ENCODE peak calls at places on chromosome 4, in four cellular contexts. T, M, G and K are unnamed samples.

GRCh38 chr4:95165926-95166524 is 382.7 kb downstream of the UNC5C start:
- DNase-seq in T (peak; percentile 49), M (no peak), G (no peak), K (peak; percentile 38)

GRCh38 chr4:16752150-16752549 is 146.3 kb downstream of the LDB2 start:
- DNase-seq in T (no peak), M (no peak), G (no peak), K (no peak)

GRCh38 chr4:159071969-159072765 is 30.7 kb upstream of the RAPGEF2 start:
- DNase-seq in T (no peak), M (no peak), G (no peak), K (no peak)

GRCh38 chr4:154490589-154491340 is 834 bp downstream of the DCHS2 start:
- DNase-seq in T (no peak), M (no peak), G (no peak), K (no peak)

GRCh38 chr4:147924604-147925412 is 192.9 kb downstream of the ARHGAP10 start:
- DNase-seq in T (peak; percentile 47), M (no peak), G (no peak), K (no peak)

GRCh38 chr4:8387194-8387593 is 53.3 kb downstream of the ACOX3 start:
- DNase-seq in T (no peak), M (no peak), G (no peak), K (no peak)

GRCh38 chr4:88792821-88793220 is 95.2 kb upstream of the NAP1L5 start:
- DNase-seq in T (no peak), M (no peak), G (no peak), K (no peak)

GRCh38 chr4:107035711-107036601 is at the start of gene DKK2:
- DNase-seq in T (no peak), M (no peak), G (no peak), K (no peak)

GRCh38 chr4:26410385-26411293 is 79.6 kb downstream of the CCKAR start:
- DNase-seq in T (peak; percentile 30), M (no peak), G (no peak), K (peak; percentile 15)

GRCh38 chr4:185933078-185933581 is 121.1 kb upstream of the SORBS2 start:
- DNase-seq in T (no peak), M (no peak), G (no peak), K (no peak)

GRCh38 chr4:81913427-81913878 is 441.7 kb upstream of the RASGEF1B start:
- DNase-seq in T (peak; percentile 74), M (no peak), G (peak; percentile 14), K (peak; percentile 45)

GRCh38 chr4:76836860-76837564 is 60.9 kb downstream of the SOWAHB start:
- DNase-seq in T (no peak), M (no peak), G (no peak), K (no peak)

GRCh38 chr4:161555689-161556660 is 607.8 kb downstream of the FSTL5 start:
- DNase-seq in T (no peak), M (no peak), G (no peak), K (no peak)

GRCh38 chr4:1075266-1075665 is 38.1 kb downstream of the RNF212 start:
- DNase-seq in T (no peak), M (no peak), G (no peak), K (no peak)

GRCh38 chr4:10872833-10873517 is 188.4 kb upstream of the CLNK start:
- DNase-seq in T (no peak), M (no peak), G (no peak), K (no peak)

GRCh38 chr4:73892966-73893365 is 23.8 kb downstream of the CXCL1 start:
- DNase-seq in T (no peak), M (no peak), G (no peak), K (no peak)

GRCh38 chr4:26220704-26221103 is 100.1 kb upstream of the RBPJ start:
- DNase-seq in T (no peak), M (no peak), G (no peak), K (no peak)

GRCh38 chr4:6120361-6120760 is 80.0 kb downstream of the JAKMIP1 start:
- DNase-seq in T (no peak), M (no peak), G (no peak), K (no peak)

GRCh38 chr4:72924814-72925213 is 144.7 kb downstream of the COX18 start:
- DNase-seq in T (no peak), M (no peak), G (no peak), K (no peak)

GRCh38 chr4:158769175-158769831 is 477 bp downstream of the FNIP2 start:
- DNase-seq in T (peak; percentile 35), M (peak; percentile 7), G (peak; percentile 29), K (peak; percentile 22)

GRCh38 chr4:164136181-164136616 is 617.7 kb upstream of the SMIM31 start:
- DNase-seq in T (no peak), M (no peak), G (no peak), K (no peak)

GRCh38 chr4:35771571-35771970 is 472.7 kb downstream of the ARAP2 start:
- DNase-seq in T (no peak), M (no peak), G (no peak), K (no peak)

GRCh38 chr4:95049838-95050237 is 292.1 kb downstream of the BMPR1B start:
- DNase-seq in T (no peak), M (no peak), G (no peak), K (no peak)

GRCh38 chr4:154030747-154031146 is 241.9 kb upstream of the SFRP2 start:
- DNase-seq in T (no peak), M (no peak), G (no peak), K (no peak)

GRCh38 chr4:184755278-184755677 is 21.4 kb upstream of the CENPU start:
- DNase-seq in T (no peak), M (no peak), G (no peak), K (no peak)

GRCh38 chr4:145921231-145921630 is 17.4 kb downstream of the ZNF827 start:
- DNase-seq in T (no peak), M (no peak), G (no peak), K (no peak)

GRCh38 chr4:26317766-26318165 is 3.0 kb upstream of the RBPJ start:
- DNase-seq in T (no peak), M (no peak), G (no peak), K (no peak)

GRCh38 chr4:532588-533317 is 33.7 kb downstream of the PIGG start:
- DNase-seq in T (no peak), M (no peak), G (no peak), K (no peak)

GRCh38 chr4:45971108-45971507 is 152.7 kb downstream of the GABRG1 start:
- DNase-seq in T (no peak), M (no peak), G (no peak), K (no peak)

GRCh38 chr4:81084624-81085023 is 54.1 kb downstream of the BMP3 start:
- DNase-seq in T (no peak), M (no peak), G (no peak), K (no peak)

GRCh38 chr4:48967626-48968025 is 18.4 kb upstream of the CWH43 start:
- DNase-seq in T (no peak), M (no peak), G (no peak), K (no peak)

GRCh38 chr4:1212546-1213335 is 36.2 kb downstream of the CTBP1 start:
- DNase-seq in T (no peak), M (no peak), G (no peak), K (no peak)

GRCh38 chr4:145299380-145300076 is 119.1 kb upstream of the OTUD4 start:
- DNase-seq in T (no peak), M (no peak), G (no peak), K (peak; percentile 4)

GRCh38 chr4:85603437-85604336 is 128.7 kb downstream of the ARHGAP24 start:
- DNase-seq in T (no peak), M (no peak), G (no peak), K (no peak)

GRCh38 chr4:152090543-152090942 is 329.7 kb upstream of the GATB start:
- DNase-seq in T (no peak), M (no peak), G (no peak), K (no peak)

GRCh38 chr4:153771058-153771457 is 11.2 kb upstream of the RNF175 start:
- DNase-seq in T (no peak), M (no peak), G (no peak), K (no peak)

GRCh38 chr4:142281999-142282398 is 564.1 kb downstream of the INPP4B start:
- DNase-seq in T (no peak), M (no peak), G (no peak), K (no peak)